ENCODE peak calls at places on chromosomes 4 and X, in nine cellular contexts. I is esophagus squamous epithelium; Y is suprapubic skin; M is GM23248; P is aorta; F is CD8-positive, alpha-beta memory T cell; V is cardiac muscle cell; H is CD4-positive, CD25-positive, alpha-beta regulatory T cell; L is body of pancreas. U is an unnamed sample.

GRCh38 chr4:121669163-121669550 is 27.6 kb downstream of the ANXA5 start:
- DNase-seq in F (no peak), I (no peak), V (no peak), P (no peak), Y (no peak), M (peak; percentile 74), L (no peak), H (no peak), U (no peak)

GRCh38 chr4:11769425-11769824 is 340.7 kb upstream of the HS3ST1 start:
- DNase-seq in L (no peak), M (no peak), F (no peak), Y (no peak), H (no peak), I (no peak), P (peak; percentile 57), V (peak; percentile 13), U (peak; percentile 32)

GRCh38 chrX:63855896-63856295 is 70.9 kb upstream of the ARHGEF9 start:
- DNase-seq in V (no peak), I (no peak), P (no peak), M (peak; percentile 72), H (no peak), Y (no peak), L (no peak), F (no peak), U (no peak)

GRCh38 chr4:33369366-33369899 is 2649.3 kb downstream of the PCDH7 start:
- DNase-seq in M (peak; percentile 58), P (no peak), I (no peak), H (no peak), Y (no peak), V (no peak), F (no peak), L (no peak), U (no peak)

GRCh38 chrX:24659106-24659505 is 12.0 kb upstream of the PCYT1B start:
- DNase-seq in L (no peak), M (no peak), F (no peak), Y (no peak), V (no peak), P (no peak), I (no peak), H (no peak), U (no peak)

GRCh38 chr4:3202836-3203820 is 45.8 kb upstream of the MSANTD1 start:
- DNase-seq in I (no peak), P (no peak), Y (peak; percentile 46), H (no peak), L (peak; percentile 17), M (no peak), F (peak; percentile 52), V (no peak), U (no peak)

GRCh38 chr4:6758732-6759131 is 23.8 kb upstream of the KIAA0232 start:
- DNase-seq in L (no peak), Y (no peak), V (no peak), I (no peak), M (no peak), F (no peak), H (no peak), P (no peak), U (no peak)

GRCh38 chr4:153243464-153243863 is 39.2 kb downstream of the TRIM2 start:
- DNase-seq in M (no peak), F (no peak), I (no peak), L (no peak), H (no peak), V (no peak), Y (no peak), P (no peak), U (no peak)

GRCh38 chr4:89681219-89681618 is 155.7 kb downstream of the SNCA start:
- DNase-seq in M (no peak), I (no peak), F (no peak), L (no peak), Y (no peak), H (no peak), P (no peak), V (peak; percentile 1), U (peak; percentile 57)

GRCh38 chr4:1325176-1325480 is 21.9 kb upstream of the UVSSA start:
- DNase-seq in P (no peak), F (peak; percentile 18), I (no peak), L (no peak), V (no peak), M (no peak), H (no peak), Y (no peak), U (no peak)

GRCh38 chr4:1323635-1324442 is 23.2 kb upstream of the UVSSA start:
- DNase-seq in F (peak; percentile 1), I (no peak), H (no peak), P (no peak), L (no peak), Y (no peak), V (no peak), M (peak; percentile 85), U (no peak)

GRCh38 chr4:1326751-1327525 is 20.1 kb upstream of the UVSSA start:
- DNase-seq in H (no peak), Y (no peak), I (no peak), F (peak; percentile 46), M (no peak), V (no peak), P (no peak), L (no peak), U (peak; percentile 77)

GRCh38 chr4:1327526-1328266 is 19.3 kb upstream of the UVSSA start:
- DNase-seq in I (no peak), M (no peak), H (no peak), Y (no peak), P (no peak), L (no peak), V (no peak), F (peak; percentile 46), U (no peak)

GRCh38 chr4:1325681-1326635 is 21.1 kb upstream of the UVSSA start:
- DNase-seq in Y (no peak), I (no peak), L (no peak), V (no peak), P (no peak), H (no peak), F (peak; percentile 42), M (no peak), U (peak; percentile 75)
- H3K27ac ChIP-seq in Y (no peak overlapping the region), I (no peak overlapping the region), L (no peak overlapping the region), V (no peak overlapping the region), P (no peak overlapping the region), H (no peak overlapping the region), F (no peak overlapping the region), M (no peak overlapping the region), U (no peak overlapping the region)

GRCh38 chr4:1023241-1023640 is 11.8 kb downstream of the FGFRL1 start:
- DNase-seq in M (no peak), H (no peak), I (no peak), V (no peak), Y (no peak), P (no peak), L (no peak), F (no peak), U (no peak)
- H3K4me1 ChIP-seq in M (no peaks in the 10 kb centered on the region), H (peaks cover 3% of the 10 kb centered on the region), I (peaks cover 7% of the 10 kb centered on the region), V (peaks cover 28% of the 10 kb centered on the region), Y (peaks cover 3% of the 10 kb centered on the region), P (no peaks in the 10 kb centered on the region), L (peaks cover 12% of the 10 kb centered on the region), F (no peaks in the 10 kb centered on the region), U (no peaks in the 10 kb centered on the region)

DNA sequence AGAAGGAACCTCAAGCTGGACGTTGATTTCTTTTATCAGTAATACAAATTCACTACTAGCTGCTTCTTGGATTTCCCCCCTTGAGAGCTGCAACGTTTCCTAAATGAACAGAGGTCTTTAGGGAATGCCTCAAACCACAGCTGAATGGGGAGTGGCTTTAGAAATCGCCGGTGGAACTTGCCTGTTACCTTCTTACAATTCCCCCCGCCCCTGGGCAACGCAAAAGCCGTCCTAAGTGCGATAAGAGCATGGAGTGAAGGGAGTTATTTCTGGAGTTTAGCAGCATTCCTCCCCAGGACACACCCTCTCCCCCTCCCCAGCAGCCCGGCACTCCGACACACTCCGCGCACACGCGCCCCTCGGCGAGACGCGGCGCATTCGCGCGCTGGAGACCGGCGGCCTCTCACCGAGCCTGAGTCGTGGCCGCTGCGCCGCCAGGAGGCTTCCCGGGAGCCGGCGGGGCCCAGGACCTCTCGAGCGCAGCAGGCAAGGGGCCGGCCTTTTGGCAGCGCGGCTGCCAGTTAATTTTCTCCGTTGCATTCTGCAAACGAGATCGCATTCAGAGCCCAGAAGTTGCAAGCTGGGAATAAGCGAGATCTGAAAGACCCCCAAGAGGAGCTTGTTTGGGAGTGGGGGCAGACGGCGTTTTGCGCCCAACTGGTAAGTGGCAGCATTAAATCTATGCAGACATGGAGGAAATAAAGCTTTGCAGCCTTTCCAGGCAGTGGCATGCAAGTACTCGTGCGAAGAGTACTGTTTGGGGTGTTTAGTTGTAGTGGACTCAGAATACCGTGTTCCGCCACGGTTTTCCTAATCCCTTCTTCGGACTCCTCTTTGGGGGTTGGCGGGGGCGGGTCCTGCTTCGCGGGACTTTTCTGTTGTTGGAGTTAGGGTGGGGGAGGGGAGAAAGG is 134.6 kb downstream of the PALLD start:
- DNase-seq in V (peak; percentile 93), L (peak; percentile 49), H (no peak), Y (peak; percentile 79), F (no peak), P (peak; percentile 76), I (no peak), M (peak; percentile 79), U (peak; percentile 59)
- H3K27ac ChIP-seq in V (peak overlapping the region; percentile 74), L (no peak overlapping the region), H (no peak overlapping the region), Y (peak overlapping the region; percentile 64), F (no peak overlapping the region), P (peak overlapping the region; percentile 79), I (peak overlapping the region; percentile 80), M (no peak overlapping the region), U (peak overlapping the region; percentile 1)

GRCh38 chr4:139457318-139457717 is 3.4 kb downstream of the RAB33B start:
- DNase-seq in F (no peak), V (no peak), M (peak; percentile 22), Y (no peak), L (no peak), P (no peak), I (no peak), H (no peak), U (no peak)

GRCh38 chr4:139453371-139454110 is 380 bp upstream of the RAB33B start:
- DNase-seq in L (peak; percentile 98), Y (peak; percentile 99), M (peak; percentile 99), V (peak; percentile 97), I (peak; percentile 89), P (peak; percentile 99), F (peak; percentile 98), H (peak; percentile 98), U (peak; percentile 99)

GRCh38 chr4:139454111-139454600 is at the start of gene RAB33B:
- DNase-seq in H (no peak), F (no peak), L (no peak), P (no peak), Y (peak; percentile 95), M (peak; percentile 96), I (no peak), V (no peak), U (no peak)

GRCh38 chr4:139454646-139455045 is 725 bp downstream of the RAB33B start:
- DNase-seq in I (no peak), M (peak; percentile 43), Y (no peak), F (no peak), L (no peak), V (no peak), P (no peak), H (no peak), U (no peak)

GRCh38 chr4:139455187-139455586 is 1.3 kb downstream of the RAB33B start:
- DNase-seq in P (no peak), I (no peak), H (no peak), M (no peak), F (no peak), Y (no peak), L (no peak), V (no peak), U (no peak)
- H3K4me1 ChIP-seq in P (no peaks in the 10 kb centered on the region), I (peaks cover 76% of the 10 kb centered on the region), H (peaks cover 48% of the 10 kb centered on the region), M (peaks cover 51% of the 10 kb centered on the region), F (peaks cover 53% of the 10 kb centered on the region), Y (peaks cover 66% of the 10 kb centered on the region), L (peaks cover 55% of the 10 kb centered on the region), V (peaks cover 14% of the 10 kb centered on the region), U (peaks cover 23% of the 10 kb centered on the region)